ENCODE peak calls at places on chromosomes 3 and 15, in four cellular contexts. Q, P, A and X are unnamed samples.

GRCh38 chr3:12187448-12188327 is 29.0 kb upstream of the TIMP4 start:
- DNase-seq in Q (no peak), P (no peak), A (peak), X (no peak)

GRCh38 chr3:52820741-52821140 is 9.7 kb downstream of the ITIH4 start:
- DNase-seq in Q (peak), P (peak), A (no peak), X (peak)

GRCh38 chr3:42827654-42828053 is 18.4 kb downstream of the ACKR2 start:
- DNase-seq in Q (no peak), P (no peak), A (no peak), X (no peak)

GRCh38 chr3:126113733-126114132 is 29.8 kb upstream of the SLC41A3 start:
- DNase-seq in Q (no peak), P (no peak), A (no peak), X (peak)

GRCh38 chr3:126131881-126132750 is 48.2 kb upstream of the SLC41A3 start:
- DNase-seq in Q (no peak), P (peak), A (no peak), X (no peak)

GRCh38 chr3:46423588-46423987 is 16.5 kb downstream of the CCRL2 start:
- DNase-seq in Q (peak), P (no peak), A (no peak), X (no peak)

GRCh38 chr3:194711913-194712312 is 26.2 kb downstream of the FAM43A start:
- DNase-seq in Q (peak), P (no peak), A (no peak), X (no peak)

GRCh38 chr3:97863025-97863424 is 41.2 kb downstream of the CRYBG3 start:
- DNase-seq in Q (no peak), P (no peak), A (no peak), X (no peak)

DNA sequence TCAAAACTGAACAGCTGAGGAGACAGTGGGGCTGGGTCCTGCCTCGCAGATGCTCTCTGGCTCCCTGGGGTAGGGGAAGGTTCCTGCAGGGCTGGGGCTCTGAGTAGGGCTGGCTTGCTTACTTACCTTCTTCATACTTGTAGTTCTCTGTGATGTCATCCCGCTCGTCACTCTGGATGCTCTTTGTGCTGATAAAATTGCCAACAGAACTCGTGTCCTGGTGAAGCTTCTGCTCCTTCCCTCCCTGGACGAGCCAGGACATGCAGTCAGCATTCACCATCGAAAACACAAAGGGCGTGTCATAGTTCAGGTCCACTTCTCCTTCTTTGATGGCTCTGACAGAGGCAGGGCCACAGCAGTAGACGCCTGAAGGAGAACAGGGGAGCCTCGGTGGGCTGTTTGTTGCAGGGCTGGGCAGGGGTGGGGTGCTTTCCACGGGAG is 17.9 kb upstream of the EPB42 start:
- DNase-seq in Q (peak), P (no peak), A (no peak), X (peak)
- H3K4me2 ChIP-seq in Q (peak), P (no peak), A (peak), X (no peak)

DNA sequence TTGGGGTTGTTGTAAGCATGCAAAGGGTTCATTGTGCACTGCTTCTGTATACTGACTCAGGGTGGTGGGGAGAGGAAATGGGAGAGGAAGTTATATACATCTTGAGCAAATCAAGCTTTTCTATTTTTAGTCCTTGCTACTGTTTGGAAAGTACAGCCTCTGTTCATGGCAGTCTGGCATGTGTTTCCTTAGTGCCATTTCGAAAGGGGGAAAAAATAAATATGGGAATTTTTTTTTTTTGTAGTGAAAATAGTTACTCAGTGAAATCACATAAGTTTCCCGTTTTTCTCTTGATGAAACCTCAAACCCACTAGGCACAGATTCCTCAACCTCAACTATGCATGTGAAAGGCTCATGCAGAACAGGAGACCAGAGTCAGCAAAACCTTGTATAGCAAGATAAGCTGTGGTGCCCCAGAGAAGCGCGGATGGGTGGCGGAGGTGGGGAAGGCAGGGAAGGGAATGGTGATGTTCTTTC is 353.3 kb downstream of the LPP start:
- DNase-seq in Q (peak), P (no peak), A (no peak), X (no peak)
- TF ChIP-seq CBX5 in Q (no peak), P (no peak), A (no peak), X (no peak)

GRCh38 chr15:19973718-19974117 is 567.9 kb downstream of the GOLGA6L6 start:
- DNase-seq in Q (no peak), P (peak), A (no peak), X (peak)
- TF ChIP-seq JUND in Q (no peak), P (no peak), A (no peak), X (no peak)

GRCh38 chr3:10380906-10381795 is 60.2 kb upstream of the SEC13 start:
- DNase-seq in Q (no peak), P (no peak), A (no peak), X (no peak)

GRCh38 chr3:10384541-10385360 is 63.8 kb upstream of the SEC13 start:
- DNase-seq in Q (no peak), P (no peak), A (no peak), X (no peak)

GRCh38 chr3:10383850-10384248 is 62.9 kb upstream of the SEC13 start:
- DNase-seq in Q (no peak), P (no peak), A (no peak), X (no peak)

GRCh38 chr3:10386121-10386520 is 65.2 kb upstream of the SEC13 start:
- DNase-seq in Q (no peak), P (no peak), A (no peak), X (no peak)

DNA sequence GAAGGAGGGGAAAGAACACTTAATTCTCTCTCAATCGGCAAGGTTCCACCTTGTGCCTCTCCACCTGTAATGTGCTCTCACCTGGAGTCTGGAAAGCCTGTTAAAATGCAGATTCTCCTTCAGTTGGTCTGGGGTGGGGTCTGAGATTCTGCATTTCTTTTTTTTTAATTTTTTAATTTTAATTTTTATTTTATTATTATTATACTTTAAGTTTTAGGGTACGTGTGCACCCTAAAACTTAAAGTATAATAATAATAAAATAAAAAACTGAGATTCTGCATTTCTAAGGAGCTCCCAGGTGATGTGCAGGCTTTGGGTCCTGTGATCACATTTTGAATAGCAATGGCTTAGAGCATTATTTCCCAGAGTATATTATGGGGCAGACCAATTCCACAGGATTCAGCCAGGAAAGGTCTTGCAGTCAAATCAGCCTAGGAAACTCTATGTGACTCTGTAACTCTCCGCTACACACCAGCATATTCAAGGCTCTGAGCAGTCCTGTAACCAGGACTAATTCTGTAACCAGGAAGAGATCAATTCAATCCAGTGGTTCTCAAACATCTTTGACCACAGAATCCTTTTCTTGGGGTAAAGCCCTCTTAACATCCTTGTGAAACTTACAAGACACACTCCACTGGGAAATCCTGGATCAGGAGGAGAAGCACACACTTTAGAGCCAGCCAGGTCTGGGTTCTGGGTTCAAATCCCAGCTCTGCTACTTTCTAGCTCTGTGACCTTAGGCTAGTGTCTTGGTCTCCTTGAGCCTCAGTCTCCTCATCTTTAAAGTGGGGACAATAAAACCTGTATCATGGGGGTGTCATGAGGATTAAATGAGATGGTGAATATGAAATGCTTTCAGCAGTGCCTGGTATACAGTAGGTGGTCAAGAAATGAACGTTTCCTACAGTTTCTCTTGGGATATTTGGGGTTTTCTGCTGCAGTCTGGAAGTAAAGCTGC is 62.3 kb upstream of the SEC13 start:
- DNase-seq in Q (no peak), P (no peak), A (no peak), X (no peak)
- H3K4me2 ChIP-seq in Q (no peak), P (no peak), A (no peak), X (no peak)

GRCh38 chr3:83928391-83928790 is 1030.4 kb upstream of the CADM2 start:
- DNase-seq in Q (peak), P (peak), A (no peak), X (peak)
- TF ChIP-seq CBX5 in Q (no peak), P (no peak), A (no peak), X (no peak)

GRCh38 chr3:124268355-124268754 is 276.4 kb upstream of the ROPN1 start:
- DNase-seq in Q (no peak), P (no peak), A (no peak), X (no peak)
- TF ChIP-seq JUND in Q (no peak), P (no peak), A (no peak), X (no peak)

GRCh38 chr3:48465237-48465530 is 18.6 kb downstream of the ATRIP start:
- DNase-seq in Q (no peak), P (no peak), A (no peak), X (no peak)
- H3K4me2 ChIP-seq in Q (no peak), P (no peak), A (no peak), X (no peak)

GRCh38 chr3:9898467-9899229 is 4.0 kb upstream of the IL17RE start:
- DNase-seq in Q (peak), P (no peak), A (no peak), X (no peak)
- TF ChIP-seq CBX5 in Q (no peak), P (no peak), A (no peak), X (no peak)